ENCODE peak calls at places on chromosome 20, in ten cellular contexts. J is H54; X is T-cell; R is OCI-LY7; Z is NT2/D1; K is sigmoid colon; C is tibial nerve; P is activated naive CD8-positive, alpha-beta T cell treated with anti-CD3 and anti-CD28 coated beads for 36 hours; T is AG04450; L is GM10248. A is an unnamed sample.

GRCh38 chr20:3889489-3890409 is 562 bp downstream of the PANK2 start:
- DNase-seq in J (no peak), X (no peak), R (peak), Z (no peak), K (peak), C (peak), P (peak), T (no peak), L (peak), A (no peak)

GRCh38 chr20:32040142-32040953 is 11.7 kb upstream of the HCK start:
- DNase-seq in J (no peak), X (no peak), R (peak), Z (no peak), K (no peak), C (no peak), P (no peak), T (no peak), L (peak), A (no peak)

GRCh38 chr20:45575931-45576330 is 3.2 kb downstream of the WFDC8 start:
- DNase-seq in J (no peak), X (no peak), R (no peak), Z (no peak), K (no peak), C (no peak), P (no peak), T (no peak), L (no peak), A (no peak)

GRCh38 chr20:46512943-46513844 is at the start of gene ZNF334:
- DNase-seq in J (no peak), X (no peak), R (no peak), Z (peak), K (peak), C (peak), P (peak), T (no peak), L (peak), A (peak)

GRCh38 chr20:38073307-38074010 is 39.9 kb downstream of the RPRD1B start:
- DNase-seq in J (peak), X (no peak), R (peak), Z (peak), K (peak), C (no peak), P (no peak), T (peak), L (peak), A (no peak)

GRCh38 chr20:11247059-11247630 is 573.3 kb upstream of the JAG1 start:
- DNase-seq in J (no peak), X (no peak), R (no peak), Z (no peak), K (no peak), C (no peak), P (no peak), T (no peak), L (no peak), A (no peak)

GRCh38 chr20:17513956-17514355 is 17.2 kb downstream of the BFSP1 start:
- DNase-seq in J (no peak), X (no peak), R (no peak), Z (no peak), K (peak), C (no peak), P (no peak), T (no peak), L (no peak), A (no peak)

GRCh38 chr20:23752481-23753193 is 1.9 kb upstream of the CST1 start:
- DNase-seq in J (no peak), X (no peak), R (no peak), Z (no peak), K (no peak), C (no peak), P (no peak), T (no peak), L (no peak), A (no peak)

GRCh38 chr20:18571578-18571977 is 4.3 kb downstream of the SMIM26 start:
- DNase-seq in J (no peak), X (no peak), R (peak), Z (no peak), K (no peak), C (no peak), P (no peak), T (no peak), L (no peak), A (no peak)

GRCh38 chr20:3165473-3166337 is 6.0 kb upstream of the FASTKD5 start:
- DNase-seq in J (no peak), X (no peak), R (no peak), Z (no peak), K (peak), C (no peak), P (no peak), T (no peak), L (no peak), A (no peak)

GRCh38 chr20:38224534-38224933 is 36.0 kb downstream of the KIAA1755 start:
- DNase-seq in J (no peak), X (no peak), R (no peak), Z (no peak), K (peak), C (no peak), P (no peak), T (no peak), L (no peak), A (no peak)

GRCh38 chr20:41654292-41654691 is 36.1 kb upstream of the CHD6 start:
- DNase-seq in J (no peak), X (no peak), R (no peak), Z (no peak), K (no peak), C (no peak), P (no peak), T (no peak), L (no peak), A (no peak)

GRCh38 chr20:44309763-44310663 is 989 bp downstream of the FITM2 start:
- DNase-seq in J (peak), X (no peak), R (peak), Z (no peak), K (no peak), C (no peak), P (no peak), T (peak), L (no peak), A (peak)

GRCh38 chr20:45288376-45288775 is 18.3 kb upstream of the RBPJL start:
- DNase-seq in J (no peak), X (no peak), R (no peak), Z (no peak), K (no peak), C (no peak), P (no peak), T (no peak), L (no peak), A (no peak)

GRCh38 chr20:56664791-56665190 is 35.7 kb downstream of the TFAP2C start:
- DNase-seq in J (no peak), X (no peak), R (no peak), Z (no peak), K (no peak), C (no peak), P (no peak), T (no peak), L (no peak), A (no peak)